ENCODE peak calls at places on chromosomes 13 and 19, in four cellular contexts. One of them, this sample, is unnamed.

GRCh38 chr13:100434010-100434763 is 154.4 kb downstream of the GGACT start:
- DNase-seq in stimulated activated CD8-positive, alpha-beta memory T cell treated with anti-CD3 and anti-CD28 coated beads, Interleukin-2, amount 100 ng/mL, for 48 hours: no peak
- DNase-seq in HuH-7: no peak
- DNase-seq in dorsolateral prefrontal cortex: no peak
- DNase-seq in this sample: no peak

GRCh38 chr13:59391696-59392095 is 772.0 kb downstream of the DIAPH3 start:
- DNase-seq in stimulated activated CD8-positive, alpha-beta memory T cell treated with anti-CD3 and anti-CD28 coated beads, Interleukin-2, amount 100 ng/mL, for 48 hours: peak
- DNase-seq in HuH-7: peak
- DNase-seq in dorsolateral prefrontal cortex: no peak
- DNase-seq in this sample: peak

GRCh38 chr19:15378529-15379082 is 981 bp downstream of the AKAP8 start:
- DNase-seq in stimulated activated CD8-positive, alpha-beta memory T cell treated with anti-CD3 and anti-CD28 coated beads, Interleukin-2, amount 100 ng/mL, for 48 hours: peak
- DNase-seq in HuH-7: peak
- DNase-seq in dorsolateral prefrontal cortex: no peak
- DNase-seq in this sample: peak

GRCh38 chr19:38792250-38793111 is 3.5 kb downstream of the LGALS7B start:
- DNase-seq in stimulated activated CD8-positive, alpha-beta memory T cell treated with anti-CD3 and anti-CD28 coated beads, Interleukin-2, amount 100 ng/mL, for 48 hours: peak
- DNase-seq in HuH-7: peak
- DNase-seq in dorsolateral prefrontal cortex: no peak
- DNase-seq in this sample: no peak

GRCh38 chr13:29722415-29722814 is 126.9 kb upstream of the SLC7A1 start:
- DNase-seq in stimulated activated CD8-positive, alpha-beta memory T cell treated with anti-CD3 and anti-CD28 coated beads, Interleukin-2, amount 100 ng/mL, for 48 hours: no peak
- DNase-seq in HuH-7: no peak
- DNase-seq in dorsolateral prefrontal cortex: no peak
- DNase-seq in this sample: no peak

GRCh38 chr19:51337861-51338562 is 3.9 kb downstream of the VSIG10L start:
- DNase-seq in stimulated activated CD8-positive, alpha-beta memory T cell treated with anti-CD3 and anti-CD28 coated beads, Interleukin-2, amount 100 ng/mL, for 48 hours: no peak
- DNase-seq in HuH-7: no peak
- DNase-seq in dorsolateral prefrontal cortex: no peak
- DNase-seq in this sample: no peak

GRCh38 chr13:107339209-107339608 is 771.3 kb upstream of the ARGLU1 start:
- DNase-seq in stimulated activated CD8-positive, alpha-beta memory T cell treated with anti-CD3 and anti-CD28 coated beads, Interleukin-2, amount 100 ng/mL, for 48 hours: no peak
- DNase-seq in HuH-7: no peak
- DNase-seq in dorsolateral prefrontal cortex: no peak
- DNase-seq in this sample: no peak

GRCh38 chr13:80783926-80784325 is 443.0 kb upstream of the SPRY2 start:
- DNase-seq in stimulated activated CD8-positive, alpha-beta memory T cell treated with anti-CD3 and anti-CD28 coated beads, Interleukin-2, amount 100 ng/mL, for 48 hours: no peak
- DNase-seq in HuH-7: no peak
- DNase-seq in dorsolateral prefrontal cortex: no peak
- DNase-seq in this sample: no peak

GRCh38 chr19:29364224-29364726 is 151.3 kb upstream of the UQCRFS1 start:
- DNase-seq in stimulated activated CD8-positive, alpha-beta memory T cell treated with anti-CD3 and anti-CD28 coated beads, Interleukin-2, amount 100 ng/mL, for 48 hours: no peak
- DNase-seq in HuH-7: no peak
- DNase-seq in dorsolateral prefrontal cortex: no peak
- DNase-seq in this sample: no peak

GRCh38 chr13:49996166-49996915 is 501 bp upstream of the TRIM13 start:
- DNase-seq in stimulated activated CD8-positive, alpha-beta memory T cell treated with anti-CD3 and anti-CD28 coated beads, Interleukin-2, amount 100 ng/mL, for 48 hours: peak
- DNase-seq in HuH-7: peak
- DNase-seq in dorsolateral prefrontal cortex: peak
- DNase-seq in this sample: peak

GRCh38 chr13:94549241-94550029 is 46.5 kb downstream of the TGDS start:
- DNase-seq in stimulated activated CD8-positive, alpha-beta memory T cell treated with anti-CD3 and anti-CD28 coated beads, Interleukin-2, amount 100 ng/mL, for 48 hours: peak
- DNase-seq in HuH-7: peak
- DNase-seq in dorsolateral prefrontal cortex: peak
- DNase-seq in this sample: peak

GRCh38 chr19:5407356-5407755 is 47.9 kb upstream of the ZNRF4 start:
- DNase-seq in stimulated activated CD8-positive, alpha-beta memory T cell treated with anti-CD3 and anti-CD28 coated beads, Interleukin-2, amount 100 ng/mL, for 48 hours: no peak
- DNase-seq in HuH-7: no peak
- DNase-seq in dorsolateral prefrontal cortex: no peak
- DNase-seq in this sample: no peak

GRCh38 chr19:17328517-17329060 is 6.1 kb downstream of the ANO8 start:
- DNase-seq in stimulated activated CD8-positive, alpha-beta memory T cell treated with anti-CD3 and anti-CD28 coated beads, Interleukin-2, amount 100 ng/mL, for 48 hours: no peak
- DNase-seq in HuH-7: no peak
- DNase-seq in dorsolateral prefrontal cortex: no peak
- DNase-seq in this sample: no peak

This sample was measured in HAP-1.